ENCODE peak calls at places on chromosomes 6 and 20, in nine cellular contexts. One of them, this sample, is unnamed.
A peak's percentile ranks its signal among the peaks of the same experiment; 100 is the strongest.

GRCh38 chr6:110342759-110343158 is 15.4 kb downstream of the METTL24 start:
- DNase-seq in pancreas: no peak
- DNase-seq in endodermal cell: no peak
- DNase-seq in psoas muscle: no peak
- DNase-seq in endothelial cell: no peak
- DNase-seq in mesothelial cell of epicardium: no peak
- DNase-seq in GM20000: no peak
- DNase-seq in WTC11: no peak
- DNase-seq in cardiac muscle cell: no peak
- DNase-seq in this sample: no peak

GRCh38 chr20:18628330-18628941 is 40.6 kb downstream of the DTD1 start:
- DNase-seq in pancreas: no peak
- DNase-seq in endodermal cell: peak; percentile 90
- DNase-seq in psoas muscle: no peak
- DNase-seq in endothelial cell: peak; percentile 62
- DNase-seq in mesothelial cell of epicardium: peak; percentile 46
- DNase-seq in GM20000: no peak
- DNase-seq in WTC11: peak; percentile 80
- DNase-seq in cardiac muscle cell: peak; percentile 49
- DNase-seq in this sample: no peak

GRCh38 chr6:113645576-113645970 is 211.6 kb upstream of the MARCKS start:
- DNase-seq in pancreas: no peak
- DNase-seq in endodermal cell: no peak
- DNase-seq in psoas muscle: no peak
- DNase-seq in endothelial cell: no peak
- DNase-seq in mesothelial cell of epicardium: no peak
- DNase-seq in GM20000: no peak
- DNase-seq in WTC11: no peak
- DNase-seq in cardiac muscle cell: no peak
- DNase-seq in this sample: no peak

GRCh38 chr6:84460491-84460890 is 233.0 kb upstream of the CEP162 start:
- DNase-seq in pancreas: no peak
- DNase-seq in endodermal cell: no peak
- DNase-seq in psoas muscle: no peak
- DNase-seq in endothelial cell: no peak
- DNase-seq in mesothelial cell of epicardium: no peak
- DNase-seq in GM20000: no peak
- DNase-seq in WTC11: no peak
- DNase-seq in cardiac muscle cell: no peak
- DNase-seq in this sample: no peak

GRCh38 chr6:15474196-15474595 is 188.6 kb downstream of the DTNBP1 start:
- DNase-seq in pancreas: no peak
- DNase-seq in endodermal cell: no peak
- DNase-seq in psoas muscle: no peak
- DNase-seq in endothelial cell: no peak
- DNase-seq in mesothelial cell of epicardium: no peak
- DNase-seq in GM20000: no peak
- DNase-seq in WTC11: no peak
- DNase-seq in cardiac muscle cell: no peak
- DNase-seq in this sample: no peak

GRCh38 chr6:150573041-150573681 is 26.5 kb upstream of the PLEKHG1 start:
- DNase-seq in pancreas: no peak
- DNase-seq in endodermal cell: peak; percentile 60
- DNase-seq in psoas muscle: no peak
- DNase-seq in endothelial cell: no peak
- DNase-seq in mesothelial cell of epicardium: no peak
- DNase-seq in GM20000: no peak
- DNase-seq in WTC11: no peak
- DNase-seq in cardiac muscle cell: peak; percentile 32
- DNase-seq in this sample: no peak

GRCh38 chr20:675453-676314 is at the start of gene SCRT2:
- DNase-seq in pancreas: peak; percentile 74
- DNase-seq in endodermal cell: peak; percentile 95
- DNase-seq in psoas muscle: peak; percentile 84
- DNase-seq in endothelial cell: peak; percentile 91
- DNase-seq in mesothelial cell of epicardium: peak; percentile 95
- DNase-seq in GM20000: peak; percentile 86
- DNase-seq in WTC11: peak; percentile 80
- DNase-seq in cardiac muscle cell: peak; percentile 94
- DNase-seq in this sample: no peak

GRCh38 chr20:58719971-58720371 is 27.4 kb downstream of the NPEPL1 start:
- DNase-seq in pancreas: no peak
- DNase-seq in endodermal cell: no peak
- DNase-seq in psoas muscle: no peak
- DNase-seq in endothelial cell: peak; percentile 3
- DNase-seq in mesothelial cell of epicardium: peak; percentile 34
- DNase-seq in GM20000: no peak
- DNase-seq in WTC11: no peak
- DNase-seq in cardiac muscle cell: no peak
- DNase-seq in this sample: peak; percentile 53

GRCh38 chr6:7615611-7616383 is 25.8 kb downstream of the SNRNP48 start:
- DNase-seq in pancreas: peak; percentile 33
- DNase-seq in endodermal cell: peak; percentile 80
- DNase-seq in psoas muscle: no peak
- DNase-seq in endothelial cell: peak; percentile 51
- DNase-seq in mesothelial cell of epicardium: no peak
- DNase-seq in GM20000: peak; percentile 53
- DNase-seq in WTC11: peak; percentile 35
- DNase-seq in cardiac muscle cell: peak; percentile 64
- DNase-seq in this sample: no peak

GRCh38 chr6:138107752-138108592 is 753 bp upstream of the PERP start:
- DNase-seq in pancreas: peak; percentile 53
- DNase-seq in endodermal cell: peak; percentile 86
- DNase-seq in psoas muscle: no peak
- DNase-seq in endothelial cell: no peak
- DNase-seq in mesothelial cell of epicardium: no peak
- DNase-seq in GM20000: peak; percentile 52
- DNase-seq in WTC11: peak; percentile 23
- DNase-seq in cardiac muscle cell: no peak
- DNase-seq in this sample: no peak

GRCh38 chr6:146719387-146719786 is 120.6 kb downstream of the ADGB start:
- DNase-seq in pancreas: no peak
- DNase-seq in endodermal cell: no peak
- DNase-seq in psoas muscle: no peak
- DNase-seq in endothelial cell: no peak
- DNase-seq in mesothelial cell of epicardium: no peak
- DNase-seq in GM20000: no peak
- DNase-seq in WTC11: no peak
- DNase-seq in cardiac muscle cell: no peak
- DNase-seq in this sample: no peak

GRCh38 chr6:108727966-108728730 is 120.1 kb upstream of the ARMC2 start:
- DNase-seq in pancreas: no peak
- DNase-seq in endodermal cell: peak; percentile 30
- DNase-seq in psoas muscle: no peak
- DNase-seq in endothelial cell: no peak
- DNase-seq in mesothelial cell of epicardium: no peak
- DNase-seq in GM20000: no peak
- DNase-seq in WTC11: no peak
- DNase-seq in cardiac muscle cell: no peak
- DNase-seq in this sample: no peak

GRCh38 chr6:76852776-76853175 is 610.5 kb downstream of the HTR1B start:
- DNase-seq in pancreas: no peak
- DNase-seq in endodermal cell: no peak
- DNase-seq in psoas muscle: no peak
- DNase-seq in endothelial cell: no peak
- DNase-seq in mesothelial cell of epicardium: no peak
- DNase-seq in GM20000: no peak
- DNase-seq in WTC11: no peak
- DNase-seq in cardiac muscle cell: no peak
- DNase-seq in this sample: no peak

GRCh38 chr6:135535989-135536414 is 38.5 kb upstream of the AHI1 start:
- DNase-seq in pancreas: no peak
- DNase-seq in endodermal cell: peak; percentile 55
- DNase-seq in psoas muscle: no peak
- DNase-seq in endothelial cell: peak; percentile 15
- DNase-seq in mesothelial cell of epicardium: no peak
- DNase-seq in GM20000: peak; percentile 46
- DNase-seq in WTC11: no peak
- DNase-seq in cardiac muscle cell: peak; percentile 53
- DNase-seq in this sample: no peak

GRCh38 chr6:135534773-135535380 is 37.3 kb upstream of the AHI1 start:
- DNase-seq in pancreas: no peak
- DNase-seq in endodermal cell: no peak
- DNase-seq in psoas muscle: no peak
- DNase-seq in endothelial cell: no peak
- DNase-seq in mesothelial cell of epicardium: no peak
- DNase-seq in GM20000: no peak
- DNase-seq in WTC11: no peak
- DNase-seq in cardiac muscle cell: no peak
- DNase-seq in this sample: no peak

GRCh38 chr6:135546206-135546605 is 48.7 kb upstream of the AHI1 start:
- DNase-seq in pancreas: no peak
- DNase-seq in endodermal cell: no peak
- DNase-seq in psoas muscle: no peak
- DNase-seq in endothelial cell: no peak
- DNase-seq in mesothelial cell of epicardium: no peak
- DNase-seq in GM20000: no peak
- DNase-seq in WTC11: no peak
- DNase-seq in cardiac muscle cell: no peak
- DNase-seq in this sample: no peak

GRCh38 chr6:135537782-135538301 is 40.3 kb upstream of the AHI1 start:
- DNase-seq in pancreas: no peak
- DNase-seq in endodermal cell: peak; percentile 63
- DNase-seq in psoas muscle: no peak
- DNase-seq in endothelial cell: no peak
- DNase-seq in mesothelial cell of epicardium: no peak
- DNase-seq in GM20000: no peak
- DNase-seq in WTC11: no peak
- DNase-seq in cardiac muscle cell: no peak
- DNase-seq in this sample: no peak

GRCh38 chr6:135540207-135540877 is 42.8 kb upstream of the AHI1 start:
- DNase-seq in pancreas: no peak
- DNase-seq in endodermal cell: no peak
- DNase-seq in psoas muscle: no peak
- DNase-seq in endothelial cell: no peak
- DNase-seq in mesothelial cell of epicardium: no peak
- DNase-seq in GM20000: no peak
- DNase-seq in WTC11: no peak
- DNase-seq in cardiac muscle cell: peak; percentile 2
- DNase-seq in this sample: no peak
- TF ChIP-seq CTCF in pancreas: no peak
- TF ChIP-seq CTCF in endodermal cell: peak; percentile 35
- TF ChIP-seq CTCF in psoas muscle: no peak
- TF ChIP-seq CTCF in endothelial cell: no peak
- TF ChIP-seq CTCF in mesothelial cell of epicardium: no peak
- TF ChIP-seq CTCF in GM20000: no peak
- TF ChIP-seq CTCF in WTC11: no peak
- TF ChIP-seq CTCF in cardiac muscle cell: peak; percentile 70
- TF ChIP-seq CTCF in this sample: peak; percentile 54

GRCh38 chr6:2624177-2624576 is 126.5 kb downstream of the MYLK4 start:
- DNase-seq in pancreas: no peak
- DNase-seq in endodermal cell: no peak
- DNase-seq in psoas muscle: no peak
- DNase-seq in endothelial cell: no peak
- DNase-seq in mesothelial cell of epicardium: no peak
- DNase-seq in GM20000: no peak
- DNase-seq in WTC11: no peak
- DNase-seq in cardiac muscle cell: no peak
- DNase-seq in this sample: no peak

GRCh38 chr6:2623348-2623747 is 127.4 kb downstream of the MYLK4 start:
- DNase-seq in pancreas: no peak
- DNase-seq in endodermal cell: no peak
- DNase-seq in psoas muscle: no peak
- DNase-seq in endothelial cell: no peak
- DNase-seq in mesothelial cell of epicardium: no peak
- DNase-seq in GM20000: no peak
- DNase-seq in WTC11: no peak
- DNase-seq in cardiac muscle cell: no peak
- DNase-seq in this sample: no peak

GRCh38 chr6:2619651-2620050 is 131.1 kb downstream of the MYLK4 start:
- DNase-seq in pancreas: no peak
- DNase-seq in endodermal cell: no peak
- DNase-seq in psoas muscle: no peak
- DNase-seq in endothelial cell: no peak
- DNase-seq in mesothelial cell of epicardium: no peak
- DNase-seq in GM20000: no peak
- DNase-seq in WTC11: no peak
- DNase-seq in cardiac muscle cell: no peak
- DNase-seq in this sample: no peak

GRCh38 chr6:2625581-2625980 is 125.1 kb downstream of the MYLK4 start:
- DNase-seq in pancreas: no peak
- DNase-seq in endodermal cell: no peak
- DNase-seq in psoas muscle: no peak
- DNase-seq in endothelial cell: no peak
- DNase-seq in mesothelial cell of epicardium: no peak
- DNase-seq in GM20000: no peak
- DNase-seq in WTC11: no peak
- DNase-seq in cardiac muscle cell: no peak
- DNase-seq in this sample: no peak

GRCh38 chr6:2622683-2623082 is 128.0 kb downstream of the MYLK4 start:
- DNase-seq in pancreas: no peak
- DNase-seq in endodermal cell: no peak
- DNase-seq in psoas muscle: no peak
- DNase-seq in endothelial cell: no peak
- DNase-seq in mesothelial cell of epicardium: no peak
- DNase-seq in GM20000: no peak
- DNase-seq in WTC11: no peak
- DNase-seq in cardiac muscle cell: no peak
- DNase-seq in this sample: no peak
- TF ChIP-seq CTCF in pancreas: no peak
- TF ChIP-seq CTCF in endodermal cell: peak; percentile 43
- TF ChIP-seq CTCF in psoas muscle: no peak
- TF ChIP-seq CTCF in endothelial cell: no peak
- TF ChIP-seq CTCF in mesothelial cell of epicardium: no peak
- TF ChIP-seq CTCF in GM20000: no peak
- TF ChIP-seq CTCF in WTC11: no peak
- TF ChIP-seq CTCF in cardiac muscle cell: peak; percentile 29
- TF ChIP-seq CTCF in this sample: no peak

GRCh38 chr6:124795879-124796838 is 166.1 kb upstream of the RNF217 start:
- DNase-seq in pancreas: no peak
- DNase-seq in endodermal cell: peak; percentile 79
- DNase-seq in psoas muscle: no peak
- DNase-seq in endothelial cell: peak; percentile 46
- DNase-seq in mesothelial cell of epicardium: no peak
- DNase-seq in GM20000: no peak
- DNase-seq in WTC11: peak; percentile 53
- DNase-seq in cardiac muscle cell: peak; percentile 71
- DNase-seq in this sample: no peak
- TF ChIP-seq CTCF in pancreas: no peak
- TF ChIP-seq CTCF in endodermal cell: peak; percentile 89
- TF ChIP-seq CTCF in psoas muscle: peak; percentile 53
- TF ChIP-seq CTCF in endothelial cell: peak; percentile 41
- TF ChIP-seq CTCF in mesothelial cell of epicardium: peak; percentile 31
- TF ChIP-seq CTCF in GM20000: no peak
- TF ChIP-seq CTCF in WTC11: peak; percentile 45
- TF ChIP-seq CTCF in cardiac muscle cell: peak; percentile 37
- TF ChIP-seq CTCF in this sample: peak; percentile 92

GRCh38 chr20:4569092-4569491 is 152.6 kb upstream of the PRND start:
- DNase-seq in pancreas: no peak
- DNase-seq in endodermal cell: peak; percentile 73
- DNase-seq in psoas muscle: no peak
- DNase-seq in endothelial cell: no peak
- DNase-seq in mesothelial cell of epicardium: no peak
- DNase-seq in GM20000: no peak
- DNase-seq in WTC11: peak; percentile 47
- DNase-seq in cardiac muscle cell: no peak
- DNase-seq in this sample: no peak
- TF ChIP-seq CTCF in pancreas: no peak
- TF ChIP-seq CTCF in endodermal cell: peak; percentile 62
- TF ChIP-seq CTCF in psoas muscle: no peak
- TF ChIP-seq CTCF in endothelial cell: no peak
- TF ChIP-seq CTCF in mesothelial cell of epicardium: no peak
- TF ChIP-seq CTCF in GM20000: no peak
- TF ChIP-seq CTCF in WTC11: no peak
- TF ChIP-seq CTCF in cardiac muscle cell: no peak
- TF ChIP-seq CTCF in this sample: peak; percentile 38

This sample was measured in chondrocyte.